ENCODE peak calls at places on chromosomes 13 and 19, in five cellular contexts. D is occipital lobe, E is A172, V is dorsolateral prefrontal cortex, W is left cardiac atrium. T is an unnamed sample.

GRCh38 chr13:96991072-96991471 is 3.2 kb downstream of the OXGR1 start:
- DNase-seq in D (no peak), V (no peak), E (no peak), W (no peak), T (no peak)

GRCh38 chr13:30766957-30767603 is 31.7 kb downstream of the ALOX5AP start:
- DNase-seq in V (no peak), W (no peak), E (no peak), D (no peak), T (no peak)

GRCh38 chr19:36898422-36898821 is 17.7 kb downstream of the ZNF829 start:
- DNase-seq in V (no peak), E (no peak), D (no peak), W (no peak), T (no peak)

GRCh38 chr19:6211632-6212402 is 68.0 kb downstream of the MLLT1 start:
- DNase-seq in E (no peak), W (no peak), V (no peak), D (no peak), T (no peak)

GRCh38 chr13:38819053-38819452 is 132.2 kb downstream of the FREM2 start:
- DNase-seq in W (no peak), V (no peak), E (no peak), D (peak; percentile 20), T (no peak)

GRCh38 chr13:100235311-100235901 is 146.5 kb downstream of the PCCA start:
- DNase-seq in E (peak; percentile 49), V (no peak), D (no peak), W (no peak), T (no peak)

GRCh38 chr19:39236527-39236926 is 8.3 kb downstream of the IFNL3 start:
- DNase-seq in E (no peak), W (no peak), D (no peak), V (no peak), T (peak; percentile 55)

GRCh38 chr19:3814648-3815047 is 28.5 kb upstream of the MATK start:
- DNase-seq in V (no peak), W (no peak), E (no peak), D (no peak), T (no peak)

GRCh38 chr13:110006304-110006703 is 219.9 kb upstream of the IRS2 start:
- DNase-seq in V (no peak), W (no peak), E (peak; percentile 86), D (no peak), T (no peak)

GRCh38 chr19:36501973-36502372 is 12.6 kb upstream of the ZNF566 start:
- DNase-seq in V (no peak), W (no peak), E (no peak), D (no peak), T (no peak)

GRCh38 chr13:114313061-114313860 is 1.0 kb upstream of the CHAMP1 start:
- DNase-seq in D (no peak), W (no peak), V (no peak), E (peak; percentile 50), T (no peak)

GRCh38 chr13:108302279-108302678 is 32.8 kb downstream of the TNFSF13B start:
- DNase-seq in V (no peak), D (no peak), E (no peak), W (no peak), T (no peak)

GRCh38 chr19:3444695-3445234 is 35.6 kb downstream of the SMIM24 start:
- DNase-seq in E (no peak), D (no peak), V (no peak), W (no peak), T (no peak)

GRCh38 chr13:114145256-114145655 is 12.8 kb upstream of the RASA3 start:
- DNase-seq in V (no peak), D (no peak), W (no peak), E (no peak), T (no peak)

GRCh38 chr19:53903055-53903680 is 5.9 kb upstream of the CACNG7 start:
- DNase-seq in E (peak; percentile 71), D (no peak), V (no peak), W (no peak), T (peak; percentile 14)

GRCh38 chr13:72726721-72727416 is 560 bp downstream of the MZT1 start:
- DNase-seq in W (peak; percentile 61), D (peak; percentile 33), V (peak; percentile 48), E (no peak), T (no peak)

GRCh38 chr19:44897835-44898234 is 6.8 kb downstream of the TOMM40 start:
- DNase-seq in V (no peak), E (no peak), D (no peak), W (no peak), T (no peak)

GRCh38 chr13:20198781-20199180 is 6.0 kb upstream of the GJB2 start:
- DNase-seq in E (no peak), V (no peak), W (no peak), D (no peak), T (no peak)

GRCh38 chr13:100040196-100040595 is 48.7 kb upstream of the PCCA start:
- DNase-seq in D (no peak), E (no peak), V (no peak), W (no peak), T (no peak)

GRCh38 chr13:46554971-46555370 is 2.0 kb downstream of the LRCH1 start:
- DNase-seq in E (no peak), D (no peak), V (no peak), W (no peak), T (no peak)

GRCh38 chr13:94020833-94021232 is 458.6 kb downstream of the DCT start:
- DNase-seq in W (no peak), V (no peak), E (peak; percentile 60), D (no peak), T (no peak)

GRCh38 chr19:36420961-36421748 is 2.7 kb upstream of the ZFP82 start:
- DNase-seq in V (peak; percentile 46), W (peak; percentile 56), E (no peak), D (peak; percentile 6), T (peak; percentile 23)

GRCh38 chr13:106873810-106874209 is 305.9 kb upstream of the ARGLU1 start:
- DNase-seq in V (no peak), W (no peak), E (no peak), D (no peak), T (no peak)